ENCODE peak calls at places on chromosomes 12 and 14, in nine cellular contexts. K is RPMI7951; C is AG08395; A is Caki2; O is glomerular endothelial cell; H is GM03348; E is CD8-positive, alpha-beta T cell; R is pons; M is body of pancreas. B is an unnamed sample.
A peak's percentile ranks its signal among the peaks of the same experiment; 100 is the strongest.

GRCh38 chr12:2163172-2163927 is 110.6 kb downstream of the CACNA1C start:
- DNase-seq in E (no peak), A (no peak), H (peak; percentile 94), M (peak; percentile 44), O (no peak), C (peak; percentile 75), K (peak; percentile 97), R (peak; percentile 32), B (peak; percentile 95)

GRCh38 chr12:110819646-110820045 is 27.1 kb upstream of the CCDC63 start:
- DNase-seq in R (no peak), E (no peak), K (no peak), C (no peak), H (no peak), A (no peak), O (no peak), M (no peak), B (no peak)

GRCh38 chr14:74140374-74140850 is 55.7 kb downstream of the LIN52 start:
- DNase-seq in H (no peak), R (peak; percentile 22), O (no peak), E (no peak), C (no peak), K (no peak), A (peak; percentile 16), M (no peak), B (peak; percentile 13)

GRCh38 chr12:123056709-123057108 is 76.2 kb downstream of the ARL6IP4 start:
- DNase-seq in M (no peak), E (no peak), K (no peak), O (no peak), A (no peak), H (no peak), C (no peak), R (no peak), B (no peak)

GRCh38 chr12:67816269-67816668 is 167.7 kb downstream of the DYRK2 start:
- DNase-seq in A (peak; percentile 22), K (no peak), C (no peak), R (no peak), E (no peak), M (no peak), H (no peak), O (no peak), B (no peak)

GRCh38 chr12:120117961-120118709 is 1.6 kb upstream of the RAB35 start:
- DNase-seq in R (no peak), K (peak; percentile 25), A (peak; percentile 77), C (peak; percentile 30), O (no peak), M (no peak), E (no peak), H (peak; percentile 45), B (no peak)

GRCh38 chr14:59283380-59283779 is 94.9 kb downstream of the DAAM1 start:
- DNase-seq in O (no peak), E (no peak), M (no peak), K (no peak), R (no peak), A (peak; percentile 35), C (peak; percentile 39), H (peak; percentile 15), B (no peak)

GRCh38 chr12:97386133-97386581 is 76.4 kb upstream of the RMST start:
- DNase-seq in A (peak; percentile 72), E (no peak), H (no peak), M (peak; percentile 11), K (no peak), O (no peak), R (peak; percentile 25), C (no peak), B (no peak)

GRCh38 chr14:101972126-101972785 is 7.9 kb downstream of the DYNC1H1 start:
- DNase-seq in E (no peak), O (peak; percentile 98), H (peak; percentile 91), C (peak; percentile 95), M (peak; percentile 75), K (peak; percentile 97), A (peak; percentile 80), R (peak; percentile 72), B (peak; percentile 99)

GRCh38 chr12:118430516-118430915 is 54.2 kb downstream of the SUDS3 start:
- DNase-seq in C (no peak), E (no peak), R (no peak), A (no peak), M (no peak), K (peak; percentile 2), O (no peak), H (no peak), B (no peak)

GRCh38 chr14:78143489-78144145 is 26.6 kb upstream of the NRXN3 start:
- DNase-seq in K (peak; percentile 82), A (peak; percentile 38), E (no peak), C (no peak), O (no peak), R (no peak), H (no peak), M (no peak), B (peak; percentile 39)

GRCh38 chr14:38137005-38137404 is 70.7 kb upstream of the SSTR1 start:
- DNase-seq in O (no peak), M (no peak), K (no peak), C (peak; percentile 50), H (peak; percentile 18), A (no peak), E (no peak), R (no peak), B (no peak)

GRCh38 chr12:13196302-13196921 is at the start of gene EMP1:
- DNase-seq in M (peak; percentile 76), R (peak; percentile 94), K (peak; percentile 100), O (peak; percentile 98), E (peak; percentile 58), A (peak; percentile 98), H (peak; percentile 85), C (peak; percentile 90), B (peak; percentile 100)

GRCh38 chr14:63473194-63473788 is 69.9 kb downstream of the PPP2R5E start:
- DNase-seq in M (no peak), R (peak; percentile 42), O (no peak), A (no peak), E (no peak), K (no peak), H (peak; percentile 21), C (no peak), B (no peak)

GRCh38 chr12:78185651-78186050 is 355.0 kb downstream of the NAV3 start:
- DNase-seq in A (no peak), H (no peak), R (no peak), E (no peak), C (no peak), M (no peak), O (no peak), K (no peak), B (no peak)

GRCh38 chr12:553216-554000 is 93.7 kb downstream of the B4GALNT3 start:
- DNase-seq in H (no peak), M (no peak), A (no peak), R (no peak), O (no peak), K (no peak), C (no peak), E (no peak), B (no peak)

GRCh38 chr12:108119126-108119973 is 9.7 kb upstream of the WSCD2 start:
- DNase-seq in H (no peak), R (no peak), A (no peak), C (no peak), K (peak; percentile 6), M (no peak), E (no peak), O (no peak), B (no peak)

GRCh38 chr14:75254381-75254821 is 24.2 kb upstream of the FOS start:
- DNase-seq in E (no peak), A (no peak), H (no peak), R (no peak), M (peak; percentile 60), K (no peak), C (no peak), O (no peak), B (no peak)

GRCh38 chr14:92341791-92342190 is 18.8 kb downstream of the SLC24A4 start:
- DNase-seq in C (no peak), E (no peak), O (no peak), R (no peak), A (no peak), K (no peak), H (no peak), M (no peak), B (no peak)

GRCh38 chr12:88746386-88746785 is 166.1 kb upstream of the KITLG start:
- DNase-seq in O (no peak), E (no peak), K (no peak), A (no peak), H (no peak), R (peak; percentile 6), M (no peak), C (no peak), B (no peak)

GRCh38 chr14:77071938-77072388 is 26.1 kb upstream of the CIPC start:
- DNase-seq in M (no peak), R (no peak), O (no peak), K (peak; percentile 29), C (no peak), E (no peak), H (peak; percentile 29), A (no peak), B (no peak)

GRCh38 chr14:22380511-22381455 is 208.2 kb downstream of the DAD1 start:
- DNase-seq in O (no peak), C (no peak), M (no peak), A (no peak), K (no peak), E (no peak), H (peak; percentile 26), R (no peak), B (peak; percentile 67)

GRCh38 chr14:89616425-89617141 is 199.6 kb upstream of the FOXN3 start:
- DNase-seq in C (peak; percentile 50), H (peak; percentile 24), R (peak; percentile 28), K (peak; percentile 16), E (peak; percentile 24), O (no peak), A (no peak), M (no peak), B (no peak)

GRCh38 chr14:83085141-83085540 is 1551.5 kb upstream of the SEL1L start:
- DNase-seq in H (no peak), O (no peak), C (no peak), A (no peak), K (no peak), E (no peak), R (no peak), M (no peak), B (no peak)

GRCh38 chr12:152440-152839 is 61.5 kb downstream of the SLC6A12 start:
- DNase-seq in R (no peak), K (no peak), M (no peak), E (no peak), H (no peak), O (no peak), A (no peak), C (no peak), B (no peak)

GRCh38 chr14:58821421-58821820 is 183.7 kb downstream of the DACT1 start:
- DNase-seq in O (no peak), H (no peak), M (no peak), R (no peak), K (no peak), E (no peak), A (no peak), C (no peak), B (no peak)

GRCh38 chr14:49975286-49975685 is 82.4 kb downstream of the ARF6 start:
- DNase-seq in M (no peak), H (peak; percentile 76), R (no peak), A (peak; percentile 91), C (peak; percentile 87), O (no peak), K (peak; percentile 90), E (no peak), B (peak; percentile 89)

B was measured in stromal cell of bone marrow.